ENCODE peak calls at places on chromosomes 7 and 10, in eight cellular contexts. M is effector CD4-positive, alpha-beta T cell; P is activated CD8-positive, alpha-beta T cell treated with anti-CD3 and anti-CD28 coated beads, Interleukin-2, amount 10 ng/mL, durations not matched to agents 7 days and 5 days; Y is head of caudate nucleus; T is stimulated activated CD4-positive, alpha-beta T cell treated with anti-CD3 and anti-CD28 coated beads, Interleukin-4, amount 100 ng/mL, for 48 hours; R is tibial artery; U is NCI-H1092 treated with DMSO at 0.1 percent for 48 hours; A is CD4-positive, alpha-beta T cell. Z is an unnamed sample.

GRCh38 chr10:11414314-11415038 is 197.0 kb downstream of the USP6NL start:
- DNase-seq in M (no peak), A (no peak), Y (no peak), T (no peak), U (no peak), R (no peak), P (no peak), Z (no peak)

GRCh38 chr7:98996162-98996552 is 117.8 kb downstream of the TRRAP start:
- DNase-seq in T (no peak), A (no peak), R (no peak), P (peak; percentile 43), Y (peak; percentile 66), U (no peak), M (no peak), Z (no peak)

GRCh38 chr10:76774987-76775603 is 862.5 kb downstream of the KCNMA1 start:
- DNase-seq in U (no peak), M (no peak), R (no peak), A (no peak), Y (no peak), T (no peak), P (no peak), Z (no peak)

GRCh38 chr10:44648691-44649090 is 262.4 kb upstream of the TMEM72 start:
- DNase-seq in A (no peak), P (no peak), R (no peak), Y (no peak), U (no peak), T (no peak), M (no peak), Z (no peak)

GRCh38 chr10:73232887-73233286 is 14.2 kb downstream of the DNAJC9 start:
- DNase-seq in U (no peak), A (no peak), R (no peak), T (no peak), P (no peak), Y (no peak), M (no peak), Z (no peak)

GRCh38 chr10:12556057-12556456 is 206.7 kb downstream of the CAMK1D start:
- DNase-seq in R (no peak), T (no peak), M (no peak), Y (no peak), U (no peak), A (no peak), P (no peak), Z (no peak)

GRCh38 chr7:102169651-102170416 is 116.8 kb upstream of the SH2B2 start:
- DNase-seq in R (no peak), T (no peak), A (no peak), U (no peak), Y (no peak), P (no peak), M (no peak), Z (peak; percentile 79)

GRCh38 chr7:29891766-29892165 is 85.5 kb downstream of the WIPF3 start:
- DNase-seq in U (no peak), Y (no peak), T (no peak), M (no peak), R (no peak), P (no peak), A (no peak), Z (no peak)

GRCh38 chr7:77691892-77692491 is 4.3 kb upstream of the RSBN1L start:
- DNase-seq in M (no peak), R (no peak), P (no peak), A (no peak), U (no peak), T (no peak), Y (no peak), Z (no peak)

GRCh38 chr10:73126343-73126742 is 16.1 kb downstream of the NUDT13 start:
- DNase-seq in A (no peak), P (no peak), M (no peak), Y (no peak), T (no peak), R (no peak), U (no peak), Z (no peak)

GRCh38 chr7:77455334-77455733 is 39.2 kb upstream of the GSAP start:
- DNase-seq in T (no peak), M (no peak), P (no peak), R (peak; percentile 24), Y (peak; percentile 77), U (no peak), A (no peak), Z (peak; percentile 31)

GRCh38 chr10:59741048-59741447 is 12.2 kb downstream of the MRLN start:
- DNase-seq in T (no peak), P (no peak), A (no peak), Y (no peak), U (no peak), R (no peak), M (no peak), Z (no peak)

GRCh38 chr7:30048582-30048981 is 20.4 kb downstream of the PLEKHA8 start:
- DNase-seq in P (no peak), A (no peak), U (no peak), Y (no peak), R (no peak), T (no peak), M (no peak), Z (no peak)

GRCh38 chr7:7177044-7177517 is 5.3 kb upstream of the C1GALT1 start:
- DNase-seq in P (no peak), Y (no peak), M (no peak), R (no peak), T (no peak), A (no peak), U (no peak), Z (peak; percentile 86)

GRCh38 chr10:132575320-132576201 is 38.0 kb downstream of the INPP5A start:
- DNase-seq in M (no peak), R (peak; percentile 65), T (no peak), A (no peak), P (peak; percentile 41), U (no peak), Y (no peak), Z (peak; percentile 67)

GRCh38 chr7:152865461-152865860 is 105.9 kb downstream of the ACTR3B start:
- DNase-seq in U (no peak), R (no peak), A (no peak), M (no peak), P (no peak), Y (no peak), T (no peak), Z (no peak)

GRCh38 chr7:131327049-131327625 is 539 bp upstream of the MKLN1 start:
- DNase-seq in T (peak; percentile 4), Y (peak; percentile 40), A (no peak), U (no peak), R (peak; percentile 59), P (peak; percentile 36), M (peak; percentile 10), Z (peak; percentile 82)

GRCh38 chr7:74032191-74032490 is 4.2 kb downstream of the ELN start:
- DNase-seq in U (no peak), R (peak; percentile 68), Y (peak; percentile 47), T (no peak), M (no peak), A (no peak), P (no peak), Z (peak; percentile 48)

GRCh38 chr7:99860281-99861127 is 16.3 kb downstream of the OR2AE1 start:
- DNase-seq in M (no peak), R (peak; percentile 56), A (no peak), Y (no peak), P (no peak), U (no peak), T (no peak), Z (peak; percentile 79)

GRCh38 chr10:71740069-71740468 is 20.5 kb upstream of the C10orf105 start:
- DNase-seq in T (no peak), M (no peak), R (peak; percentile 68), P (no peak), U (no peak), Y (peak; percentile 56), A (no peak), Z (peak; percentile 82)

GRCh38 chr7:75599244-75599771 is 107.2 kb downstream of the SPDYE5 start:
- DNase-seq in R (no peak), P (no peak), M (no peak), Y (peak; percentile 94), A (no peak), U (peak; percentile 98), T (no peak), Z (no peak)

GRCh38 chr10:62528441-62528840 is 154.3 kb downstream of the ZNF365 start:
- DNase-seq in A (no peak), M (no peak), P (no peak), R (no peak), Y (no peak), T (no peak), U (no peak), Z (no peak)

GRCh38 chr7:79979437-79979836 is 155.2 kb upstream of the GNAI1 start:
- DNase-seq in Y (no peak), P (no peak), M (no peak), U (no peak), R (no peak), T (no peak), A (no peak), Z (peak; percentile 69)

GRCh38 chr10:60367431-60367830 is 22.2 kb downstream of the ANK3 start:
- DNase-seq in T (no peak), U (no peak), P (no peak), M (no peak), A (no peak), R (no peak), Y (no peak), Z (no peak)

GRCh38 chr10:3783313-3783689 is 1.7 kb downstream of the KLF6 start:
- DNase-seq in U (peak; percentile 64), A (peak; percentile 46), T (peak; percentile 61), R (peak; percentile 61), P (peak; percentile 77), M (peak; percentile 59), Y (no peak), Z (peak; percentile 87)

GRCh38 chr7:4159761-4160554 is 522.1 kb upstream of the FOXK1 start:
- DNase-seq in P (no peak), Y (no peak), M (no peak), U (no peak), T (no peak), A (no peak), R (no peak), Z (peak; percentile 21)

GRCh38 chr10:104321716-104322415 is 16.4 kb downstream of the ITPRIP start:
- DNase-seq in P (no peak), T (no peak), Y (no peak), A (no peak), R (peak; percentile 17), M (no peak), U (no peak), Z (no peak)

GRCh38 chr10:123798856-123799255 is 92.8 kb downstream of the CPXM2 start:
- DNase-seq in T (no peak), R (no peak), U (no peak), A (no peak), P (no peak), M (no peak), Y (no peak), Z (no peak)

GRCh38 chr7:51069411-51070083 is 247.1 kb downstream of the COBL start:
- DNase-seq in P (no peak), R (no peak), A (no peak), Y (no peak), T (no peak), U (no peak), M (no peak), Z (no peak)

GRCh38 chr10:71569775-71570588 is 149.6 kb downstream of the C10orf105 start:
- DNase-seq in P (peak; percentile 86), R (peak; percentile 82), T (peak; percentile 89), M (peak; percentile 73), U (peak; percentile 30), A (peak; percentile 77), Y (peak; percentile 91), Z (peak; percentile 16)

GRCh38 chr10:6530211-6530840 is 49.8 kb downstream of the PRKCQ start:
- DNase-seq in M (peak; percentile 72), A (peak; percentile 74), P (peak; percentile 93), Y (no peak), T (peak; percentile 52), R (no peak), U (no peak), Z (no peak)

GRCh38 chr10:89946106-89946505 is 244.7 kb downstream of the KIF20B start:
- DNase-seq in P (no peak), Y (no peak), T (no peak), A (no peak), U (no peak), M (no peak), R (no peak), Z (peak; percentile 28)

Z was measured in amniotic epithelial cell.